ENCODE peak calls at places on chromosomes 4 and X, in five cellular contexts. C, I, D, V and L are unnamed samples.
A peak's percentile ranks its signal among the peaks of the same experiment; 100 is the strongest.

GRCh38 chr4:183356931-183357675 is 34.9 kb upstream of the CLDN24 start:
- DNase-seq in C (no peak), I (no peak), D (no peak), V (no peak), L (no peak)

GRCh38 chrX:112704226-112704625 is 24.5 kb upstream of the LHFPL1 start:
- DNase-seq in C (no peak), I (no peak), D (no peak), V (no peak), L (no peak)

GRCh38 chr4:67204441-67204840 is 340.9 kb downstream of the CENPC start:
- DNase-seq in C (no peak), I (no peak), D (no peak), V (no peak), L (peak; percentile 76)

GRCh38 chrX:1026263-1027015 is 186.0 kb downstream of the CRLF2 start:
- DNase-seq in C (no peak), I (no peak), D (no peak), V (no peak), L (no peak)

GRCh38 chrX:17413228-17413627 is 38.2 kb downstream of the NHS start:
- DNase-seq in C (no peak), I (no peak), D (no peak), V (no peak), L (no peak)

GRCh38 chr4:78337216-78337615 is 214.4 kb upstream of the ANXA3 start:
- DNase-seq in C (no peak), I (no peak), D (no peak), V (no peak), L (no peak)

GRCh38 chr4:94451669-94452475 is at the start of gene PDLIM5:
- DNase-seq in C (peak; percentile 89), I (peak; percentile 93), D (peak; percentile 96), V (peak; percentile 92), L (peak; percentile 88)

GRCh38 chr4:184937030-184937710 is 81.1 kb upstream of the HELT start:
- DNase-seq in C (no peak), I (no peak), D (no peak), V (no peak), L (no peak)

GRCh38 chr4:188002346-188002745 is 6.8 kb downstream of the ZFP42 start:
- DNase-seq in C (no peak), I (no peak), D (no peak), V (no peak), L (no peak)

GRCh38 chr4:88967883-88968316 is 89.1 kb downstream of the FAM13A start:
- DNase-seq in C (no peak), I (no peak), D (no peak), V (no peak), L (no peak)

GRCh38 chrX:11791537-11791936 is 33.5 kb downstream of the MSL3 start:
- DNase-seq in C (no peak), I (no peak), D (no peak), V (no peak), L (no peak)

GRCh38 chrX:94288325-94288724 is 614.3 kb downstream of the FAM133A start:
- DNase-seq in C (no peak), I (no peak), D (peak; percentile 10), V (no peak), L (no peak)

GRCh38 chrX:16664059-16664458 is 14.1 kb downstream of the S100G start:
- DNase-seq in C (no peak), I (no peak), D (no peak), V (no peak), L (peak; percentile 11)

GRCh38 chrX:150934453-150934852 is 36.0 kb upstream of the CD99L2 start:
- DNase-seq in C (peak; percentile 17), I (peak; percentile 16), D (peak; percentile 28), V (peak; percentile 2), L (no peak)

GRCh38 chr4:172850838-172851237 is 317.8 kb upstream of the GALNT7 start:
- DNase-seq in C (no peak), I (no peak), D (no peak), V (no peak), L (peak; percentile 74)

GRCh38 chr4:119010909-119011606 is 122.4 kb downstream of the SYNPO2 start:
- DNase-seq in C (no peak), I (no peak), D (no peak), V (no peak), L (no peak)

GRCh38 chrX:53357799-53358530 is 64.5 kb downstream of the SMC1A start:
- DNase-seq in C (no peak), I (no peak), D (peak; percentile 49), V (no peak), L (peak; percentile 39)

GRCh38 chrX:133235830-133236229 is 17.7 kb upstream of the TFDP3 start:
- DNase-seq in C (no peak), I (no peak), D (no peak), V (no peak), L (no peak)

GRCh38 chr4:4386296-4386735 is 586 bp upstream of the NSG1 start:
- DNase-seq in C (no peak), I (no peak), D (peak; percentile 65), V (no peak), L (peak; percentile 46)

GRCh38 chr4:15963001-15963451 is at the start of gene FGFBP2:
- DNase-seq in C (no peak), I (peak; percentile 59), D (peak; percentile 67), V (peak; percentile 30), L (peak; percentile 75)

GRCh38 chr4:76705497-76705896 is 192.4 kb downstream of the SOWAHB start:
- DNase-seq in C (no peak), I (no peak), D (no peak), V (no peak), L (no peak)
- H3K36me3 ChIP-seq in C (no peaks in the 10 kb centered on the region), I (no peaks in the 10 kb centered on the region), D (no peaks in the 10 kb centered on the region), V (no peaks in the 10 kb centered on the region), L (peaks cover 2% of the 10 kb centered on the region)

GRCh38 chr4:159685406-159686092 is 582.7 kb downstream of the RAPGEF2 start:
- DNase-seq in C (no peak), I (no peak), D (peak; percentile 16), V (no peak), L (peak; percentile 88)
- H3K27ac ChIP-seq in C (no peak overlapping the region), I (no peak overlapping the region), D (no peak overlapping the region), V (no peak overlapping the region), L (no peak overlapping the region)

GRCh38 chr4:153494562-153494961 is 28.4 kb downstream of the TMEM131L start:
- DNase-seq in C (no peak), I (no peak), D (no peak), V (no peak), L (no peak)

GRCh38 chr4:153489856-153490558 is 23.8 kb downstream of the TMEM131L start:
- DNase-seq in C (no peak), I (no peak), D (no peak), V (no peak), L (no peak)

GRCh38 chr4:153488719-153489384 is 22.7 kb downstream of the TMEM131L start:
- DNase-seq in C (no peak), I (no peak), D (peak; percentile 33), V (peak; percentile 62), L (peak; percentile 32)

GRCh38 chr4:153488006-153488718 is 22.0 kb downstream of the TMEM131L start:
- DNase-seq in C (no peak), I (peak; percentile 37), D (no peak), V (no peak), L (no peak)

DNA sequence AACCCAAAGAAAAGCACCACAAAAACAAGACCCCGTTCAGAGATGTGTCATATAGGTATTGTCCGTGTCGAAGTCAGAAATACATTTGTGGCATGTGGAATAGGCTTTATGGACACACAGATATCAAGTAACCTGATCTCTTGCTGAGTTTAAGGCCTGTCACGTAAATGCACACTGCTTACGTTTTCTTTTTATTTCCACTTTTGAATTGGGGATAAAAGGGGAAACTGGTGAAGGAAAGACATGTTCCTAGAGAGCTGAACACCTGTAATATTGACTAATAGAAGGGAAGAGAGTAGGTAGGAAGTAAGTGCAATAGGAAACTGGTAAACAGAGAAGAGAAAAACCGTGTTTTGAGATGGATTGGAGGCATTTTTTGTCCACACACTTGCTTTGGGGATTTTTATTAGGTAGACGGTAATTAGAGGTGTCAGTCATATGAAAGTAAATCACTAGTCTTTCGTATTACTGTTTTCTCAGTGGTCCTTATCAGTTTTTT is 24.9 kb downstream of the TMEM131L start:
- DNase-seq in C (no peak), I (no peak), D (no peak), V (no peak), L (no peak)
- H3K4me1 ChIP-seq in C (no peaks in the 10 kb centered on the region), I (peaks cover 35% of the 10 kb centered on the region), D (peaks cover 41% of the 10 kb centered on the region), V (peaks cover 67% of the 10 kb centered on the region), L (peaks cover 27% of the 10 kb centered on the region)

DNA sequence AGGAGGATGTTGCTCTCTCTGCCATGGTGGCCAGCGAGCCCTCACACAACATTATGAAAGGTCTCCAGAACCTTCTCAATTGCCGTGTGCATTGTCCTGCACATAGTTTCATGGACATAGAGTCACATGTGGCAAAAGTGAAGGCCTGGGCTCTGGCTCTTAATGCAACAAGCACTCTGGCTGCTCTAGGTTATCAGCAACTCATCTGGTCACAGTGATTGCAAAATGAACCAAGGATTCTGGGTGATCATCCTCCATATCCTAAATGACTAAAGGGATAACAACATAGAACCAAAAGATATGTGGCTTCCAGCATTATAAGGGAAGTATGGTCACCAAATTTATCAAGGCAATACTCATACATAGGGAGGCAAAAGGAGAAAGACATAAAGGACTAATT is 175.2 kb downstream of the MGST2 start:
- DNase-seq in C (no peak), I (no peak), D (no peak), V (no peak), L (no peak)
- H3K36me3 ChIP-seq in C (no peaks in the 10 kb centered on the region), I (no peaks in the 10 kb centered on the region), D (no peaks in the 10 kb centered on the region), V (no peaks in the 10 kb centered on the region), L (no peaks in the 10 kb centered on the region)

GRCh38 chr4:106585920-106586349 is 217.4 kb upstream of the GIMD1 start:
- DNase-seq in C (no peak), I (no peak), D (no peak), V (no peak), L (no peak)

GRCh38 chr4:106584590-106584989 is 216.0 kb upstream of the GIMD1 start:
- DNase-seq in C (no peak), I (no peak), D (no peak), V (no peak), L (peak; percentile 17)

GRCh38 chr4:106583108-106583507 is 214.5 kb upstream of the GIMD1 start:
- DNase-seq in C (no peak), I (no peak), D (no peak), V (no peak), L (no peak)

GRCh38 chr4:106587558-106587957 is 219.0 kb upstream of the GIMD1 start:
- DNase-seq in C (no peak), I (no peak), D (no peak), V (no peak), L (peak; percentile 81)

DNA sequence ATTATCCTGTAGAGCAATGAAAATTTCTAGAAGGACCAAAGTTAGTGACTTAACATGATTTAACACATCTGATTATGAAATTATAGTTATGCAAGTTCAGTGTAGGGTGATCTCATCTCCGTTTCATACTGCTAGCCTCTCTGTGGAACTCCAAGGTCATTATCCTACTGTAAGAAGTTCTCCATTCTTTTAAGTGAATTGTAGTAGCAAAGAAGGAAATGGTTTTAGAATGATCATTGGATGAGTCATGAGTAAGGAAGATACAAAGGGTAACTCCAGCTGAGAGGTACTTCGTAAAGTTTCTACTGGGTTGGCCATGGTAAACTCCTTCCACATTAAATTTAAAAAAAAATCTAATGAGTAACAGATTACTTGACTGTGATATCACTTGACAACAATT is 215.0 kb upstream of the GIMD1 start:
- DNase-seq in C (no peak), I (no peak), D (no peak), V (no peak), L (peak; percentile 92)
- H3K27ac ChIP-seq in C (no peak overlapping the region), I (peak overlapping the region; percentile 27), D (no peak overlapping the region), V (no peak overlapping the region), L (peak overlapping the region; percentile 62)

GRCh38 chrX:13750204-13750603 is 15.7 kb downstream of the OFD1 start:
- DNase-seq in C (no peak), I (no peak), D (peak; percentile 31), V (no peak), L (peak; percentile 39)
- H3K4me1 ChIP-seq in C (no peaks in the 10 kb centered on the region), I (no peaks in the 10 kb centered on the region), D (no peaks in the 10 kb centered on the region), V (no peaks in the 10 kb centered on the region), L (no peaks in the 10 kb centered on the region)

GRCh38 chrX:45747905-45748304 is 547.2 kb upstream of the DIPK2B start:
- DNase-seq in C (no peak), I (no peak), D (no peak), V (no peak), L (no peak)
- H3K36me3 ChIP-seq in C (no peaks in the 10 kb centered on the region), I (no peaks in the 10 kb centered on the region), D (no peaks in the 10 kb centered on the region), V (no peaks in the 10 kb centered on the region), L (peaks cover 32% of the 10 kb centered on the region)